ENCODE peak calls at places on chromosome 2, in nine cellular contexts. One of them, this sample, is unnamed.

GRCh38 chr2:147002256-147002655 is 842.6 kb upstream of the ACVR2A start:
- DNase-seq in neural progenitor cell: no peak
- DNase-seq in GM23248: no peak
- DNase-seq in PC-3: no peak
- DNase-seq in GM23338: no peak
- DNase-seq in OCI-LY7: no peak
- DNase-seq in MM.1S: no peak
- DNase-seq in SK-N-SH: no peak
- DNase-seq in HCT116: no peak
- DNase-seq in this sample: no peak

GRCh38 chr2:23926289-23926749 is 604 bp downstream of the ATAD2B start:
- DNase-seq in neural progenitor cell: peak; percentile 74
- DNase-seq in MM.1S: peak; percentile 40
- DNase-seq in GM23248: peak; percentile 66
- DNase-seq in PC-3: no peak
- DNase-seq in SK-N-SH: peak; percentile 84
- DNase-seq in HCT116: no peak
- DNase-seq in GM23338: peak; percentile 65
- DNase-seq in OCI-LY7: peak; percentile 60
- DNase-seq in this sample: no peak

GRCh38 chr2:166314022-166314759 is 61.6 kb downstream of the SCN9A start:
- DNase-seq in HCT116: no peak
- DNase-seq in MM.1S: no peak
- DNase-seq in SK-N-SH: no peak
- DNase-seq in GM23338: no peak
- DNase-seq in neural progenitor cell: no peak
- DNase-seq in OCI-LY7: no peak
- DNase-seq in GM23248: peak; percentile 89
- DNase-seq in PC-3: peak; percentile 90
- DNase-seq in this sample: no peak

GRCh38 chr2:112674229-112674628 is 28.5 kb downstream of the SLC20A1 start:
- DNase-seq in PC-3: no peak
- DNase-seq in GM23248: no peak
- DNase-seq in MM.1S: no peak
- DNase-seq in neural progenitor cell: no peak
- DNase-seq in GM23338: no peak
- DNase-seq in HCT116: no peak
- DNase-seq in SK-N-SH: no peak
- DNase-seq in OCI-LY7: no peak
- DNase-seq in this sample: no peak

GRCh38 chr2:96090181-96090500 is 26.2 kb downstream of the ADRA2B start:
- DNase-seq in neural progenitor cell: no peak
- DNase-seq in HCT116: no peak
- DNase-seq in PC-3: no peak
- DNase-seq in GM23338: no peak
- DNase-seq in SK-N-SH: no peak
- DNase-seq in GM23248: no peak
- DNase-seq in OCI-LY7: no peak
- DNase-seq in MM.1S: no peak
- DNase-seq in this sample: no peak

GRCh38 chr2:9820020-9820973 is 23.0 kb upstream of the TAF1B start:
- DNase-seq in SK-N-SH: no peak
- DNase-seq in OCI-LY7: no peak
- DNase-seq in MM.1S: no peak
- DNase-seq in HCT116: no peak
- DNase-seq in GM23338: peak; percentile 59
- DNase-seq in neural progenitor cell: no peak
- DNase-seq in PC-3: peak; percentile 71
- DNase-seq in GM23248: peak; percentile 55
- DNase-seq in this sample: no peak

GRCh38 chr2:84881581-84882414 is 914 bp upstream of the TRABD2A start:
- DNase-seq in MM.1S: peak; percentile 90
- DNase-seq in HCT116: peak; percentile 71
- DNase-seq in GM23338: peak; percentile 96
- DNase-seq in OCI-LY7: peak; percentile 84
- DNase-seq in GM23248: peak; percentile 92
- DNase-seq in SK-N-SH: peak; percentile 75
- DNase-seq in PC-3: peak; percentile 91
- DNase-seq in neural progenitor cell: peak; percentile 90
- DNase-seq in this sample: peak; percentile 85

GRCh38 chr2:122203523-122203922 is 448.1 kb downstream of the TSN start:
- DNase-seq in MM.1S: no peak
- DNase-seq in GM23248: peak; percentile 88
- DNase-seq in SK-N-SH: no peak
- DNase-seq in HCT116: no peak
- DNase-seq in PC-3: peak; percentile 82
- DNase-seq in neural progenitor cell: peak; percentile 32
- DNase-seq in GM23338: no peak
- DNase-seq in OCI-LY7: no peak
- DNase-seq in this sample: peak; percentile 37

GRCh38 chr2:189113963-189114362 is 65.6 kb downstream of the COL5A2 start:
- DNase-seq in neural progenitor cell: no peak
- DNase-seq in PC-3: no peak
- DNase-seq in GM23248: peak; percentile 59
- DNase-seq in GM23338: no peak
- DNase-seq in SK-N-SH: no peak
- DNase-seq in OCI-LY7: no peak
- DNase-seq in MM.1S: no peak
- DNase-seq in HCT116: no peak
- DNase-seq in this sample: no peak

GRCh38 chr2:240247868-240248820 is 107.7 kb upstream of the OTOS start:
- DNase-seq in HCT116: no peak
- DNase-seq in SK-N-SH: peak; percentile 23
- DNase-seq in GM23338: no peak
- DNase-seq in PC-3: no peak
- DNase-seq in MM.1S: no peak
- DNase-seq in neural progenitor cell: no peak
- DNase-seq in GM23248: no peak
- DNase-seq in OCI-LY7: no peak
- DNase-seq in this sample: no peak

GRCh38 chr2:221596192-221596591 is 24.1 kb upstream of the EPHA4 start:
- DNase-seq in neural progenitor cell: no peak
- DNase-seq in MM.1S: no peak
- DNase-seq in GM23248: peak; percentile 92
- DNase-seq in OCI-LY7: no peak
- DNase-seq in PC-3: peak; percentile 72
- DNase-seq in HCT116: no peak
- DNase-seq in GM23338: no peak
- DNase-seq in SK-N-SH: no peak
- DNase-seq in this sample: peak; percentile 31

GRCh38 chr2:96591054-96591453 is 47.1 kb downstream of the KANSL3 start:
- DNase-seq in neural progenitor cell: no peak
- DNase-seq in SK-N-SH: no peak
- DNase-seq in PC-3: no peak
- DNase-seq in GM23338: no peak
- DNase-seq in GM23248: peak; percentile 30
- DNase-seq in MM.1S: no peak
- DNase-seq in HCT116: no peak
- DNase-seq in OCI-LY7: no peak
- DNase-seq in this sample: no peak

GRCh38 chr2:201972621-201973255 is 60.9 kb upstream of the FZD7 start:
- DNase-seq in GM23338: peak; percentile 90
- DNase-seq in HCT116: no peak
- DNase-seq in neural progenitor cell: peak; percentile 75
- DNase-seq in SK-N-SH: no peak
- DNase-seq in PC-3: no peak
- DNase-seq in GM23248: no peak
- DNase-seq in MM.1S: no peak
- DNase-seq in OCI-LY7: no peak
- DNase-seq in this sample: no peak

GRCh38 chr2:226661789-226662545 is 137.7 kb downstream of the IRS1 start:
- DNase-seq in GM23338: no peak
- DNase-seq in MM.1S: no peak
- DNase-seq in GM23248: peak; percentile 94
- DNase-seq in HCT116: peak; percentile 88
- DNase-seq in OCI-LY7: no peak
- DNase-seq in PC-3: peak; percentile 93
- DNase-seq in SK-N-SH: no peak
- DNase-seq in neural progenitor cell: no peak
- DNase-seq in this sample: peak; percentile 58

GRCh38 chr2:3116371-3116770 is 261.2 kb downstream of the EIPR1 start:
- DNase-seq in OCI-LY7: no peak
- DNase-seq in GM23338: no peak
- DNase-seq in HCT116: no peak
- DNase-seq in neural progenitor cell: no peak
- DNase-seq in SK-N-SH: no peak
- DNase-seq in GM23248: no peak
- DNase-seq in PC-3: no peak
- DNase-seq in MM.1S: no peak
- DNase-seq in this sample: no peak

GRCh38 chr2:34734662-34735061 is 1135.6 kb upstream of the FAM98A start:
- DNase-seq in neural progenitor cell: peak; percentile 46
- DNase-seq in GM23248: no peak
- DNase-seq in PC-3: no peak
- DNase-seq in GM23338: peak; percentile 50
- DNase-seq in SK-N-SH: no peak
- DNase-seq in OCI-LY7: no peak
- DNase-seq in MM.1S: no peak
- DNase-seq in HCT116: no peak
- DNase-seq in this sample: no peak

GRCh38 chr2:62089658-62090057 is 106.3 kb upstream of the B3GNT2 start:
- DNase-seq in HCT116: no peak
- DNase-seq in PC-3: no peak
- DNase-seq in SK-N-SH: no peak
- DNase-seq in GM23338: no peak
- DNase-seq in GM23248: no peak
- DNase-seq in MM.1S: no peak
- DNase-seq in neural progenitor cell: no peak
- DNase-seq in OCI-LY7: no peak
- DNase-seq in this sample: no peak

GRCh38 chr2:230660294-230661060 is 52.2 kb upstream of the CAB39 start:
- DNase-seq in OCI-LY7: peak; percentile 39
- DNase-seq in MM.1S: peak; percentile 87
- DNase-seq in HCT116: no peak
- DNase-seq in neural progenitor cell: no peak
- DNase-seq in PC-3: no peak
- DNase-seq in GM23248: no peak
- DNase-seq in GM23338: no peak
- DNase-seq in SK-N-SH: no peak
- DNase-seq in this sample: no peak
- TF ChIP-seq EZH2phosphoT487 in OCI-LY7: no peak
- TF ChIP-seq EZH2phosphoT487 in MM.1S: no peak
- TF ChIP-seq EZH2phosphoT487 in HCT116: no peak
- TF ChIP-seq EZH2phosphoT487 in neural progenitor cell: no peak
- TF ChIP-seq EZH2phosphoT487 in PC-3: no peak
- TF ChIP-seq EZH2phosphoT487 in GM23248: no peak
- TF ChIP-seq EZH2phosphoT487 in GM23338: no peak
- TF ChIP-seq EZH2phosphoT487 in SK-N-SH: no peak
- TF ChIP-seq EZH2phosphoT487 in this sample: no peak

GRCh38 chr2:208101716-208102631 is 22.4 kb downstream of the CRYGD start:
- DNase-seq in GM23248: peak; percentile 47
- DNase-seq in HCT116: peak; percentile 39
- DNase-seq in PC-3: peak; percentile 70
- DNase-seq in MM.1S: no peak
- DNase-seq in SK-N-SH: peak; percentile 62
- DNase-seq in OCI-LY7: no peak
- DNase-seq in GM23338: peak; percentile 64
- DNase-seq in neural progenitor cell: peak; percentile 38
- DNase-seq in this sample: peak; percentile 56
- H2AFZ ChIP-seq in GM23248: peak overlapping the region; percentile 35
- H2AFZ ChIP-seq in HCT116: peak overlapping the region; percentile 8
- H2AFZ ChIP-seq in PC-3: peak overlapping the region; percentile 39
- H2AFZ ChIP-seq in MM.1S: no peak overlapping the region
- H2AFZ ChIP-seq in SK-N-SH: no peak overlapping the region
- H2AFZ ChIP-seq in OCI-LY7: no peak overlapping the region
- H2AFZ ChIP-seq in GM23338: no peak overlapping the region
- H2AFZ ChIP-seq in neural progenitor cell: no peak overlapping the region
- H2AFZ ChIP-seq in this sample: no peak overlapping the region

GRCh38 chr2:43146083-43146482 is 80.3 kb downstream of the ZFP36L2 start:
- DNase-seq in SK-N-SH: no peak
- DNase-seq in OCI-LY7: no peak
- DNase-seq in GM23248: no peak
- DNase-seq in HCT116: no peak
- DNase-seq in MM.1S: no peak
- DNase-seq in GM23338: no peak
- DNase-seq in PC-3: no peak
- DNase-seq in neural progenitor cell: no peak
- DNase-seq in this sample: no peak
- TF ChIP-seq EZH2phosphoT487 in SK-N-SH: no peak
- TF ChIP-seq EZH2phosphoT487 in OCI-LY7: no peak
- TF ChIP-seq EZH2phosphoT487 in GM23248: no peak
- TF ChIP-seq EZH2phosphoT487 in HCT116: no peak
- TF ChIP-seq EZH2phosphoT487 in MM.1S: no peak
- TF ChIP-seq EZH2phosphoT487 in GM23338: no peak
- TF ChIP-seq EZH2phosphoT487 in PC-3: no peak
- TF ChIP-seq EZH2phosphoT487 in neural progenitor cell: no peak
- TF ChIP-seq EZH2phosphoT487 in this sample: no peak

DNA sequence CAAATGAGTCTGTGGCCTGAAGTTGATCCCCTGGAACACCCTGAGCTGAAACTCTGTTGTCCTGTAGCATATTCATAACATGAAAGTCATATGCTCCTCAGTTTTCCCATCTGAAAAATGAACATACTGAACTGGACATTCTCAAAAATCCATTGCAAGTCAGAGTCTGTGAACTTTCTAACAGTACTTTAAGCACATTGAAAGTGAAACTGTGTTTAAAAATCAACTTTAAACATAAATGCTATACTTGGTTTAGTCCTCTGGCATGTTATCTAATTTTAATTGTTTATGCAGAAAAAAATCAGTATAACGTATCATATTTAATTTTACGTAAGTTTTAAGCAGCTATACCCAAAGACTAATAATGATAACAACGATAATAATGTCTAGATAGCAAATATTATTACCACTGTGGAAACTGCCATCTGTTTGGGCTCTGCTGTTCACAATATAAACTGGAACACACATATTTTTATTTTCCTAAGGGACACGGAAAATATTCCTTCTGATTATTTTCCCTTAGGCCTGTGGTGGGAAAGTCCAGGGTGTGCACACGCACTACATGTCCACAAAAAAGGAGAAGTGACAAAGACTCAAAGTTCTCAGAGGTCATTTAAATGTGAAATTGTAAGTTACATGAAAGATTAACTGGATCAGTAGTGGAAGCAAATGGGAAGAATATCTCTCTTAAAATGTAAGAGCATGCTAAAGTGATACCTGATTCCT is 56.1 kb upstream of the TTN start:
- DNase-seq in HCT116: no peak
- DNase-seq in GM23338: no peak
- DNase-seq in SK-N-SH: no peak
- DNase-seq in GM23248: peak; percentile 11
- DNase-seq in PC-3: no peak
- DNase-seq in MM.1S: no peak
- DNase-seq in neural progenitor cell: no peak
- DNase-seq in OCI-LY7: no peak
- DNase-seq in this sample: no peak
- H2AFZ ChIP-seq in HCT116: no peak overlapping the region
- H2AFZ ChIP-seq in GM23338: peak overlapping the region; percentile 28
- H2AFZ ChIP-seq in SK-N-SH: peak overlapping the region; percentile 91
- H2AFZ ChIP-seq in GM23248: peak overlapping the region; percentile 81
- H2AFZ ChIP-seq in PC-3: peak overlapping the region; percentile 74
- H2AFZ ChIP-seq in MM.1S: peak overlapping the region; percentile 33
- H2AFZ ChIP-seq in neural progenitor cell: peak overlapping the region; percentile 98
- H2AFZ ChIP-seq in OCI-LY7: no peak overlapping the region
- H2AFZ ChIP-seq in this sample: no peak overlapping the region

GRCh38 chr2:193679850-193680249 is 1485.1 kb upstream of the TMEFF2 start:
- DNase-seq in OCI-LY7: no peak
- DNase-seq in GM23248: no peak
- DNase-seq in PC-3: no peak
- DNase-seq in HCT116: no peak
- DNase-seq in SK-N-SH: no peak
- DNase-seq in MM.1S: no peak
- DNase-seq in GM23338: peak; percentile 26
- DNase-seq in neural progenitor cell: no peak
- DNase-seq in this sample: no peak
- TF ChIP-seq EZH2phosphoT487 in OCI-LY7: no peak
- TF ChIP-seq EZH2phosphoT487 in GM23248: no peak
- TF ChIP-seq EZH2phosphoT487 in PC-3: no peak
- TF ChIP-seq EZH2phosphoT487 in HCT116: no peak
- TF ChIP-seq EZH2phosphoT487 in SK-N-SH: no peak
- TF ChIP-seq EZH2phosphoT487 in MM.1S: no peak
- TF ChIP-seq EZH2phosphoT487 in GM23338: no peak
- TF ChIP-seq EZH2phosphoT487 in neural progenitor cell: no peak
- TF ChIP-seq EZH2phosphoT487 in this sample: no peak